ENCODE peak calls at places on chromosomes 5 and 9, in seven cellular contexts. One of them, this sample, is unnamed.

GRCh38 chr9:84154320-84154719 is 173.7 kb downstream of the RMI1 start:
- DNase-seq in PC-9: no peak
- DNase-seq in ELR: peak; percentile 33
- DNase-seq in breast epithelium: no peak
- DNase-seq in CD4-positive, alpha-beta memory T cell: no peak
- DNase-seq in NCI-H1105: no peak
- DNase-seq in kidney epithelial cell: no peak
- DNase-seq in this sample: no peak

GRCh38 chr9:126068534-126069230 is 257.9 kb upstream of the MVB12B start:
- DNase-seq in breast epithelium: no peak
- DNase-seq in PC-9: no peak
- DNase-seq in CD4-positive, alpha-beta memory T cell: no peak
- DNase-seq in kidney epithelial cell: no peak
- DNase-seq in NCI-H1105: no peak
- DNase-seq in ELR: no peak
- DNase-seq in this sample: no peak

GRCh38 chr9:114803459-114803858 is 2.4 kb downstream of the TNFSF15 start:
- DNase-seq in kidney epithelial cell: no peak
- DNase-seq in PC-9: no peak
- DNase-seq in breast epithelium: no peak
- DNase-seq in ELR: no peak
- DNase-seq in CD4-positive, alpha-beta memory T cell: no peak
- DNase-seq in NCI-H1105: no peak
- DNase-seq in this sample: no peak

GRCh38 chr5:58239731-58240130 is 220.2 kb downstream of the PLK2 start:
- DNase-seq in CD4-positive, alpha-beta memory T cell: no peak
- DNase-seq in PC-9: peak; percentile 29
- DNase-seq in ELR: no peak
- DNase-seq in kidney epithelial cell: no peak
- DNase-seq in breast epithelium: no peak
- DNase-seq in NCI-H1105: no peak
- DNase-seq in this sample: no peak

GRCh38 chr9:72151099-72151498 is 1.9 kb downstream of the GDA start:
- DNase-seq in CD4-positive, alpha-beta memory T cell: no peak
- DNase-seq in kidney epithelial cell: no peak
- DNase-seq in breast epithelium: no peak
- DNase-seq in PC-9: no peak
- DNase-seq in ELR: no peak
- DNase-seq in NCI-H1105: no peak
- DNase-seq in this sample: no peak

GRCh38 chr9:128724744-128725211 is 851 bp upstream of the ZDHHC12 start:
- DNase-seq in kidney epithelial cell: peak; percentile 18
- DNase-seq in CD4-positive, alpha-beta memory T cell: peak; percentile 60
- DNase-seq in ELR: peak; percentile 89
- DNase-seq in NCI-H1105: no peak
- DNase-seq in breast epithelium: no peak
- DNase-seq in PC-9: peak; percentile 78
- DNase-seq in this sample: peak; percentile 28

GRCh38 chr5:65059681-65060598 is 291.2 kb downstream of the CWC27 start:
- DNase-seq in NCI-H1105: no peak
- DNase-seq in PC-9: no peak
- DNase-seq in breast epithelium: no peak
- DNase-seq in kidney epithelial cell: peak; percentile 19
- DNase-seq in CD4-positive, alpha-beta memory T cell: no peak
- DNase-seq in ELR: peak; percentile 69
- DNase-seq in this sample: peak; percentile 30

GRCh38 chr5:84688566-84688965 is 303.9 kb upstream of the EDIL3 start:
- DNase-seq in breast epithelium: no peak
- DNase-seq in CD4-positive, alpha-beta memory T cell: no peak
- DNase-seq in ELR: peak; percentile 31
- DNase-seq in PC-9: no peak
- DNase-seq in kidney epithelial cell: no peak
- DNase-seq in NCI-H1105: no peak
- DNase-seq in this sample: peak; percentile 81

GRCh38 chr5:38780950-38781349 is 64.9 kb upstream of the OSMR start:
- DNase-seq in NCI-H1105: peak; percentile 2
- DNase-seq in kidney epithelial cell: no peak
- DNase-seq in breast epithelium: peak; percentile 59
- DNase-seq in PC-9: peak; percentile 28
- DNase-seq in CD4-positive, alpha-beta memory T cell: no peak
- DNase-seq in ELR: peak; percentile 52
- DNase-seq in this sample: no peak

GRCh38 chr9:136074706-136075105 is 20.4 kb downstream of the NACC2 start:
- DNase-seq in kidney epithelial cell: no peak
- DNase-seq in breast epithelium: no peak
- DNase-seq in CD4-positive, alpha-beta memory T cell: no peak
- DNase-seq in NCI-H1105: no peak
- DNase-seq in PC-9: no peak
- DNase-seq in ELR: no peak
- DNase-seq in this sample: no peak

GRCh38 chr5:152505442-152506042 is 100.5 kb upstream of the NMUR2 start:
- DNase-seq in PC-9: peak; percentile 41
- DNase-seq in breast epithelium: no peak
- DNase-seq in CD4-positive, alpha-beta memory T cell: no peak
- DNase-seq in kidney epithelial cell: peak; percentile 29
- DNase-seq in NCI-H1105: peak; percentile 37
- DNase-seq in ELR: peak; percentile 59
- DNase-seq in this sample: peak; percentile 4

GRCh38 chr5:7330141-7330712 is 65.7 kb upstream of the ADCY2 start:
- DNase-seq in NCI-H1105: no peak
- DNase-seq in ELR: no peak
- DNase-seq in kidney epithelial cell: no peak
- DNase-seq in breast epithelium: no peak
- DNase-seq in CD4-positive, alpha-beta memory T cell: no peak
- DNase-seq in PC-9: no peak
- DNase-seq in this sample: no peak

GRCh38 chr5:3741372-3741770 is 145.7 kb downstream of the IRX1 start:
- DNase-seq in kidney epithelial cell: no peak
- DNase-seq in NCI-H1105: no peak
- DNase-seq in PC-9: no peak
- DNase-seq in CD4-positive, alpha-beta memory T cell: no peak
- DNase-seq in breast epithelium: peak; percentile 73
- DNase-seq in ELR: no peak
- DNase-seq in this sample: no peak

GRCh38 chr5:170642066-170642735 is 138.4 kb downstream of the KCNIP1 start:
- DNase-seq in kidney epithelial cell: no peak
- DNase-seq in CD4-positive, alpha-beta memory T cell: no peak
- DNase-seq in PC-9: no peak
- DNase-seq in NCI-H1105: no peak
- DNase-seq in breast epithelium: no peak
- DNase-seq in ELR: no peak
- DNase-seq in this sample: no peak

GRCh38 chr9:75197521-75197920 is 109.2 kb downstream of the OSTF1 start:
- DNase-seq in kidney epithelial cell: peak; percentile 60
- DNase-seq in PC-9: no peak
- DNase-seq in ELR: peak; percentile 15
- DNase-seq in CD4-positive, alpha-beta memory T cell: no peak
- DNase-seq in NCI-H1105: peak; percentile 11
- DNase-seq in breast epithelium: no peak
- DNase-seq in this sample: peak; percentile 34

GRCh38 chr5:148406406-148406805 is 22.6 kb downstream of the FBXO38 start:
- DNase-seq in ELR: no peak
- DNase-seq in PC-9: no peak
- DNase-seq in breast epithelium: no peak
- DNase-seq in CD4-positive, alpha-beta memory T cell: no peak
- DNase-seq in NCI-H1105: no peak
- DNase-seq in kidney epithelial cell: no peak
- DNase-seq in this sample: no peak

GRCh38 chr5:101942321-101942882 is 353.7 kb downstream of the SLCO4C1 start:
- DNase-seq in NCI-H1105: no peak
- DNase-seq in PC-9: peak; percentile 13
- DNase-seq in CD4-positive, alpha-beta memory T cell: peak; percentile 36
- DNase-seq in breast epithelium: no peak
- DNase-seq in ELR: peak; percentile 28
- DNase-seq in kidney epithelial cell: peak; percentile 9
- DNase-seq in this sample: no peak